ENCODE peak calls at places on chromosomes 16 and 17, in seven cellular contexts. R is A549, E is adrenal gland, O is OCI-LY7, I is right lobe of liver, K is prostate gland, W is Peyer's patch. C is an unnamed sample.

GRCh38 chr16:57167951-57168350 is 17.9 kb downstream of the PSME3IP1 start:
- DNase-seq in R (peak), E (no peak), O (peak), I (no peak), K (peak), W (no peak), C (peak)

GRCh38 chr17:44998646-44999045 is 30.5 kb upstream of the C1QL1 start:
- DNase-seq in R (no peak), E (no peak), O (no peak), I (no peak), K (no peak), W (no peak), C (no peak)

GRCh38 chr16:11224894-11225676 is 30.9 kb downstream of the SOCS1 start:
- DNase-seq in R (no peak), E (peak), O (peak), I (peak), K (no peak), W (peak), C (no peak)

GRCh38 chr16:78786635-78787034 is 687.2 kb downstream of the WWOX start:
- DNase-seq in R (no peak), E (no peak), O (no peak), I (no peak), K (no peak), W (no peak), C (no peak)

GRCh38 chr16:11992008-11992584 is 15.6 kb downstream of the SNX29 start:
- DNase-seq in R (no peak), E (no peak), O (no peak), I (no peak), K (no peak), W (no peak), C (no peak)

GRCh38 chr17:79938696-79939435 is 96.8 kb downstream of the TBC1D16 start:
- DNase-seq in R (no peak), E (no peak), O (no peak), I (no peak), K (no peak), W (no peak), C (no peak)

GRCh38 chr17:41915566-41915965 is 3.2 kb downstream of the ACLY start:
- DNase-seq in R (no peak), E (no peak), O (no peak), I (no peak), K (no peak), W (no peak), C (no peak)

GRCh38 chr17:17892731-17893130 is 55.9 kb upstream of the SREBF1 start:
- DNase-seq in R (no peak), E (no peak), O (no peak), I (no peak), K (no peak), W (no peak), C (no peak)

GRCh38 chr16:67438098-67438791 is 7.3 kb downstream of the HSD11B2 start:
- DNase-seq in R (no peak), E (no peak), O (no peak), I (no peak), K (no peak), W (no peak), C (no peak)

GRCh38 chr17:83199500-83200201 is 120.2 kb downstream of the METRNL start:
- DNase-seq in R (no peak), E (peak), O (peak), I (peak), K (no peak), W (peak), C (no peak)

GRCh38 chr16:12081048-12081404 is 104.5 kb downstream of the SNX29 start:
- DNase-seq in R (no peak), E (no peak), O (no peak), I (no peak), K (no peak), W (no peak), C (no peak)

GRCh38 chr17:48611681-48612455 is 1.1 kb upstream of the HOXB7 start:
- DNase-seq in R (peak), E (peak), O (peak), I (no peak), K (no peak), W (no peak), C (peak)

GRCh38 chr17:34241062-34241461 is 14.0 kb upstream of the CCL2 start:
- DNase-seq in R (no peak), E (peak), O (no peak), I (peak), K (no peak), W (no peak), C (no peak)

GRCh38 chr16:21159281-21159951 is 942 bp downstream of the LDAF1 start:
- DNase-seq in R (no peak), E (peak), O (peak), I (peak), K (peak), W (peak), C (peak)

GRCh38 chr17:31414590-31414918 is 23.1 kb downstream of the RAB11FIP4 start:
- DNase-seq in R (no peak), E (no peak), O (no peak), I (no peak), K (no peak), W (no peak), C (no peak)

GRCh38 chr17:5283531-5284315 is 1.6 kb downstream of the RABEP1 start:
- DNase-seq in R (no peak), E (no peak), O (peak), I (no peak), K (no peak), W (no peak), C (no peak)

GRCh38 chr16:51404386-51404785 is 253.3 kb upstream of the SALL1 start:
- DNase-seq in R (no peak), E (no peak), O (no peak), I (no peak), K (no peak), W (no peak), C (no peak)

GRCh38 chr17:13539421-13539820 is 62.3 kb downstream of the HS3ST3A1 start:
- DNase-seq in R (no peak), E (no peak), O (no peak), I (no peak), K (no peak), W (no peak), C (no peak)

GRCh38 chr17:40019140-40019991 is 4.1 kb downstream of the CSF3 start:
- DNase-seq in R (no peak), E (no peak), O (no peak), I (no peak), K (no peak), W (no peak), C (no peak)

GRCh38 chr17:441155-441950 is 88.7 kb upstream of the RPH3AL start:
- DNase-seq in R (no peak), E (no peak), O (no peak), I (no peak), K (no peak), W (no peak), C (no peak)

GRCh38 chr16:54462151-54462651 is 175.6 kb upstream of the IRX3 start:
- DNase-seq in R (no peak), E (no peak), O (no peak), I (no peak), K (no peak), W (no peak), C (no peak)

GRCh38 chr17:15432807-15433547 is 34.4 kb downstream of the CDRT4 start:
- DNase-seq in R (no peak), E (no peak), O (no peak), I (no peak), K (no peak), W (no peak), C (no peak)

GRCh38 chr16:24850289-24850931 is 4.6 kb downstream of the SLC5A11 start:
- DNase-seq in R (no peak), E (no peak), O (no peak), I (no peak), K (no peak), W (no peak), C (no peak)

GRCh38 chr17:6674586-6674985 is 23.0 kb downstream of the C17orf100 start:
- DNase-seq in R (no peak), E (no peak), O (no peak), I (no peak), K (no peak), W (no peak), C (no peak)

GRCh38 chr17:66777689-66778225 is 57.2 kb upstream of the CACNG5 start:
- DNase-seq in R (no peak), E (no peak), O (no peak), I (no peak), K (no peak), W (no peak), C (peak)

GRCh38 chr17:51857052-51857593 is 301.4 kb downstream of the CA10 start:
- DNase-seq in R (no peak), E (no peak), O (no peak), I (no peak), K (no peak), W (no peak), C (no peak)

GRCh38 chr17:17971431-17972125 is 622 bp downstream of the TOM1L2 start:
- DNase-seq in R (peak), E (peak), O (no peak), I (peak), K (peak), W (no peak), C (no peak)

GRCh38 chr16:9330036-9330545 is 238.6 kb downstream of the HAPSTR1 start:
- DNase-seq in R (no peak), E (no peak), O (no peak), I (no peak), K (no peak), W (no peak), C (no peak)

GRCh38 chr16:2785101-2785991 is 2.0 kb downstream of the PRSS33 start:
- DNase-seq in R (no peak), E (peak), O (no peak), I (no peak), K (no peak), W (no peak), C (no peak)

GRCh38 chr16:81625544-81626152 is 153.4 kb upstream of the PLCG2 start:
- DNase-seq in R (no peak), E (peak), O (no peak), I (peak), K (peak), W (no peak), C (no peak)

GRCh38 chr17:59815965-59816364 is 76.8 kb downstream of the TUBD1 start:
- DNase-seq in R (no peak), E (no peak), O (no peak), I (no peak), K (no peak), W (no peak), C (no peak)

GRCh38 chr16:28549301-28549899 is 4.3 kb upstream of the SGF29 start:
- DNase-seq in R (peak), E (peak), O (peak), I (no peak), K (no peak), W (no peak), C (no peak)

GRCh38 chr16:28555593-28555992 is 1.9 kb downstream of the SGF29 start:
- DNase-seq in R (no peak), E (no peak), O (no peak), I (no peak), K (no peak), W (no peak), C (no peak)

GRCh38 chr16:28556914-28557320 is 3.2 kb downstream of the SGF29 start:
- DNase-seq in R (no peak), E (no peak), O (no peak), I (no peak), K (no peak), W (no peak), C (no peak)

GRCh38 chr16:28553776-28554633 is at the start of gene SGF29:
- DNase-seq in R (peak), E (peak), O (peak), I (peak), K (peak), W (peak), C (peak)

DNA sequence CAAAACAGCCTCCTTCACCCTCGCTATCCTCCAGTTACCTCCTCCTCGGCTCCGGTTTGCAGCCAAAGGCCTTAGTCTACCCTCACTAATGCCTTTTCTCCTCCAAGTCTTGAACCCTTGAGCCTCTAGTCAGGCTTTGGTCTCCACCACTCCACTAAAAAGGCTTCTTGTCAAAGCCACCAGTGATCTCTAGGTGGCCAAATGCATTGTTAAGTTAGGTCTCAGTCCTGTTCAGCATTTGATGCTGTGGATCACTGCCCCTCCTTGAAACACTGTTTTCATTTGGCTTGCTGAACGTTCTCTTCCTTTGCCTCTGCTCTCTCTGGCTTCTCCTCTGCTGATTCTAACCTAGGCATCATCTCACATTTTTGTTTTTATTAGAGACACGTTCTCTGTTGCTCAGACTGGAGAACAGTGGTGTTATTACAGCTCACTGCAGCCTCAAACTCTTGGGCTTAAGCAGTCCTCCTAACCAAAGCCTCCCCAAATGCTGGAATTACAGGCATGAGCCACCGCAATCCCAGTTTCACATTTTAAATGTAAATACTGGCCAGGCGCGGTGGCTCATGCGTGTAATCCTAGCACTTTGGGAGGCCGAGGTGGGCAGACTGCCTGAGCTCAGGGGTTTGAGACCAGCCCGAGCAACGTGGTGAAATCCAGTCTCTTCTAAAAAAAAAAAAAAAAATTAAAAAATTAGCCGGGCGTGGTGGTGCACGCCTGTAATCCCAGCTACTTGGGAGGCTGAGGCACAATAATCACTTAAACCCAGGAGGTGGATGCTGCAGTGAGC is 1.1 kb downstream of the SGF29 start:
- DNase-seq in R (no peak), E (no peak), O (no peak), I (no peak), K (no peak), W (no peak), C (no peak)
- H3K4me3 ChIP-seq in R (peak), E (peak), O (peak), I (peak), K (peak), W (peak), C (peak)

DNA sequence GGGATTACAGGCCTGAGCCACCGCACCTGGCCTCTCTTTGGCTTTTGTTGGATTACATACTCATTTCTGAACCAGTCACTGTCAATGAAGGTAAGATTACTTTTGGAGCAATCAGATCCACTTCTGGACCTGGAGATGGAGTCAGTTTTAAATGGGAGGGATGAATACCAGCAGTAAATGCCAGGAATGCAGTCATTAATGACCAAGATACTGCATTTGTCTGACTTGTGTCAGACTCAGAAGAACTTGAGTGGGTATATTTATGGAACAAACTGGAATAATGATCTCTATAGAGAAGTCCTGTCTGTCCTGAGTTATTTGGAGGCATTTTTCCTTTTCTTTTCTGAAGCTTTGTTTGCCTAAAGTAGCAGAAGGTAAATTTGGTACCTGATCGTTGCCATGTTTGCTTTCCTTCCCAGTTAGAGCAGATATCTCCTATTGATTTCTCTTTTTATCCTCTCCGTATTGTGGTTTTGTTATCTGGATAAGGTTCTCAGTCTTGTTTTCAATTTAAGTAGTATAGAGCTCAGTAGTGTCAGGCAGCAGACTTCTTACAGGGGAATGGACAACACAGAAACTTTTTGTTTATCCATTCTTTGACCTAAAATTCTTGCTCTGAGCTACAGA is 10.7 kb downstream of the NLK start:
- DNase-seq in R (no peak), E (no peak), O (no peak), I (no peak), K (no peak), W (no peak), C (no peak)
- H3K4me3 ChIP-seq in R (no peak), E (no peak), O (no peak), I (no peak), K (no peak), W (no peak), C (no peak)

GRCh38 chr16:74862743-74863244 is 88.2 kb upstream of the FA2H start:
- DNase-seq in R (peak), E (no peak), O (peak), I (no peak), K (peak), W (no peak), C (peak)
- H3K4me3 ChIP-seq in R (no peak), E (no peak), O (no peak), I (no peak), K (no peak), W (no peak), C (no peak)

GRCh38 chr17:78529251-78529650 is 47.9 kb downstream of the DNAH17 start:
- DNase-seq in R (no peak), E (no peak), O (no peak), I (no peak), K (no peak), W (no peak), C (no peak)
- H3K4me3 ChIP-seq in R (no peak), E (no peak), O (no peak), I (no peak), K (no peak), W (no peak), C (no peak)

GRCh38 chr16:87948735-87949070 is 2.5 kb upstream of the BANP start:
- DNase-seq in R (no peak), E (no peak), O (no peak), I (no peak), K (no peak), W (no peak), C (no peak)

GRCh38 chr16:87946596-87947350 is 4.5 kb upstream of the BANP start:
- DNase-seq in R (no peak), E (no peak), O (no peak), I (no peak), K (no peak), W (no peak), C (no peak)

GRCh38 chr16:87947356-87948118 is 3.7 kb upstream of the BANP start:
- DNase-seq in R (no peak), E (no peak), O (no peak), I (no peak), K (no peak), W (no peak), C (no peak)

GRCh38 chr16:87949071-87949744 is 2.0 kb upstream of the BANP start:
- DNase-seq in R (no peak), E (peak), O (peak), I (peak), K (no peak), W (peak), C (no peak)

GRCh38 chr16:87948119-87948545 is 3.1 kb upstream of the BANP start:
- DNase-seq in R (no peak), E (no peak), O (peak), I (no peak), K (no peak), W (peak), C (no peak)
- H3K4me3 ChIP-seq in R (no peak), E (no peak), O (peak), I (no peak), K (no peak), W (no peak), C (no peak)